ENCODE peak calls at places on chromosomes 2 and 18, in five cellular contexts. F is activated CD4-positive, alpha-beta T cell treated with anti-CD3 and anti-CD28 coated beads, Interleukin-2, amount 50 U/mL, for 24 hours; H is dermis microvascular lymphatic vessel endothelial cell; U is left colon; C is Daoy. A is an unnamed sample.

GRCh38 chr18:43422483-43422882 is 145.2 kb upstream of the SYT4 start:
- DNase-seq in F (no peak), H (no peak), U (no peak), C (no peak), A (no peak)

GRCh38 chr2:52083214-52083613 is 1051.3 kb upstream of the NRXN1 start:
- DNase-seq in F (no peak), H (no peak), U (no peak), C (no peak), A (no peak)

GRCh38 chr2:70785137-70785911 is 5.1 kb downstream of the FIGLA start:
- DNase-seq in F (peak; percentile 13), H (peak; percentile 32), U (no peak), C (peak; percentile 62), A (no peak)

GRCh38 chr2:239204143-239204875 is 196.5 kb downstream of the HDAC4 start:
- DNase-seq in F (no peak), H (no peak), U (no peak), C (no peak), A (no peak)

GRCh38 chr2:135742307-135742838 is 718 bp downstream of the UBXN4 start:
- DNase-seq in F (peak; percentile 21), H (peak; percentile 58), U (no peak), C (peak; percentile 60), A (no peak)

GRCh38 chr2:178819147-178819875 is 12.1 kb upstream of the TTN start:
- DNase-seq in F (no peak), H (no peak), U (no peak), C (no peak), A (no peak)

GRCh38 chr2:10864888-10865551 is 46.7 kb upstream of the KCNF1 start:
- DNase-seq in F (no peak), H (no peak), U (no peak), C (no peak), A (no peak)

GRCh38 chr18:68944330-68944729 is 146.4 kb downstream of the CCDC102B start:
- DNase-seq in F (no peak), H (no peak), U (no peak), C (no peak), A (no peak)

GRCh38 chr2:186950694-186951093 is 101.7 kb upstream of the ZSWIM2 start:
- DNase-seq in F (no peak), H (no peak), U (no peak), C (peak; percentile 66), A (no peak)

GRCh38 chr2:229273384-229274338 is 2.6 kb upstream of the PID1 start:
- DNase-seq in F (no peak), H (peak; percentile 66), U (peak; percentile 80), C (peak; percentile 72), A (peak; percentile 10)

GRCh38 chr2:138490673-138491494 is 10.7 kb upstream of the SPOPL start:
- DNase-seq in F (no peak), H (no peak), U (no peak), C (no peak), A (no peak)

GRCh38 chr2:177164584-177165052 is 48.0 kb upstream of the HNRNPA3 start:
- DNase-seq in F (peak; percentile 73), H (no peak), U (peak; percentile 88), C (peak; percentile 83), A (peak; percentile 71)

GRCh38 chr2:226247289-226248275 is 552.0 kb downstream of the IRS1 start:
- DNase-seq in F (no peak), H (no peak), U (no peak), C (no peak), A (no peak)

GRCh38 chr2:163481515-163481914 is 254.3 kb downstream of the FIGN start:
- DNase-seq in F (no peak), H (no peak), U (no peak), C (no peak), A (no peak)

GRCh38 chr2:236308855-236309668 is 44.9 kb upstream of the ASB18 start:
- DNase-seq in F (no peak), H (no peak), U (no peak), C (no peak), A (no peak)

GRCh38 chr18:51066273-51066672 is 36.3 kb downstream of the SMAD4 start:
- DNase-seq in F (no peak), H (no peak), U (no peak), C (no peak), A (no peak)

GRCh38 chr2:45302011-45302325 is 292.7 kb upstream of the SIX2 start:
- DNase-seq in F (no peak), H (no peak), U (no peak), C (no peak), A (no peak)

GRCh38 chr18:46859855-46860254 is 57.5 kb downstream of the PIAS2 start:
- DNase-seq in F (no peak), H (no peak), U (no peak), C (no peak), A (no peak)

GRCh38 chr18:59062643-59063006 is 77.1 kb upstream of the SEC11C start:
- DNase-seq in F (no peak), H (no peak), U (no peak), C (no peak), A (no peak)

GRCh38 chr2:127594116-127594591 is 51.8 kb upstream of the GPR17 start:
- DNase-seq in F (no peak), H (no peak), U (no peak), C (no peak), A (no peak)

GRCh38 chr2:238406222-238406997 is 20.3 kb upstream of the ASB1 start:
- DNase-seq in F (no peak), H (no peak), U (no peak), C (no peak), A (no peak)

GRCh38 chr2:82256983-82257382 is 1952.4 kb upstream of the LRRTM1 start:
- DNase-seq in F (no peak), H (no peak), U (no peak), C (no peak), A (no peak)

GRCh38 chr18:3093624-3094354 is 80.8 kb upstream of the LPIN2 start:
- DNase-seq in F (no peak), H (peak; percentile 54), U (peak; percentile 24), C (no peak), A (no peak)

GRCh38 chr2:119289093-119289492 is 65.5 kb downstream of the STEAP3 start:
- DNase-seq in F (no peak), H (no peak), U (no peak), C (no peak), A (no peak)

GRCh38 chr18:73458186-73458964 is 590.6 kb upstream of the NETO1 start:
- DNase-seq in F (no peak), H (no peak), U (no peak), C (no peak), A (peak; percentile 56)

GRCh38 chr2:47056374-47056773 is 98.7 kb downstream of the STPG4 start:
- DNase-seq in F (no peak), H (no peak), U (no peak), C (no peak), A (no peak)